ENCODE peak calls at places on chromosomes 13 and 19, in four cellular contexts. D is mucosa of descending colon, U is AG04449, K is cardiac fibroblast. J is an unnamed sample.

GRCh38 chr13:93116809-93117208 is 109.8 kb upstream of the GPC6 start:
- DNase-seq in D (no peak), U (no peak), K (peak), J (no peak)

GRCh38 chr19:18007939-18008673 is at the start of gene ARRDC2:
- DNase-seq in D (peak), U (no peak), K (peak), J (peak)

GRCh38 chr13:99257291-99257690 is 888 bp downstream of the GPR18 start:
- DNase-seq in D (no peak), U (no peak), K (no peak), J (no peak)

GRCh38 chr19:3670796-3671679 is 29.2 kb downstream of the PIP5K1C start:
- DNase-seq in D (peak), U (no peak), K (peak), J (peak)

GRCh38 chr13:49629196-49629938 is 1.1 kb downstream of the ARL11 start:
- DNase-seq in D (no peak), U (no peak), K (no peak), J (no peak)

GRCh38 chr13:25771641-25772478 is 280.0 kb downstream of the SHISA2 start:
- DNase-seq in D (no peak), U (no peak), K (no peak), J (no peak)

GRCh38 chr13:52319876-52320275 is 86.1 kb downstream of the THSD1 start:
- DNase-seq in D (no peak), U (no peak), K (peak), J (no peak)

GRCh38 chr19:46610851-46611770 is 10.0 kb downstream of the CALM3 start:
- DNase-seq in D (no peak), U (no peak), K (no peak), J (no peak)

GRCh38 chr19:13008926-13009787 is 13.9 kb downstream of the NFIX start:
- DNase-seq in D (no peak), U (no peak), K (no peak), J (no peak)

GRCh38 chr13:40488869-40489391 is 177.5 kb downstream of the FOXO1 start:
- DNase-seq in D (no peak), U (no peak), K (no peak), J (no peak)

GRCh38 chr19:17848598-17849292 is 963 bp upstream of the JAK3 start:
- DNase-seq in D (no peak), U (no peak), K (no peak), J (no peak)

GRCh38 chr19:16769385-16769784 is 49.7 kb downstream of the NWD1 start:
- DNase-seq in D (no peak), U (no peak), K (no peak), J (no peak)

GRCh38 chr19:50639121-50640112 is at the start of gene SYT3:
- DNase-seq in D (peak), U (no peak), K (peak), J (peak)

GRCh38 chr13:96091164-96091931 is 1.4 kb downstream of the HS6ST3 start:
- DNase-seq in D (no peak), U (no peak), K (peak), J (no peak)

GRCh38 chr13:110137677-110138008 is 169.3 kb downstream of the COL4A1 start:
- DNase-seq in D (peak), U (no peak), K (no peak), J (no peak)

GRCh38 chr19:23832717-23833327 is 74.1 kb upstream of the ZNF681 start:
- DNase-seq in D (no peak), U (no peak), K (no peak), J (no peak)

GRCh38 chr19:17259118-17259780 is 5.3 kb downstream of the USHBP1 start:
- DNase-seq in D (no peak), U (no peak), K (peak), J (no peak)

GRCh38 chr13:33281951-33282595 is 3.5 kb downstream of the STARD13 start:
- DNase-seq in D (no peak), U (no peak), K (peak), J (no peak)

GRCh38 chr13:48155850-48156249 is 60.9 kb upstream of the MED4 start:
- DNase-seq in D (no peak), U (no peak), K (peak), J (peak)

GRCh38 chr13:40776681-40777165 is 5.7 kb upstream of the MRPS31 start:
- DNase-seq in D (peak), U (no peak), K (peak), J (peak)

GRCh38 chr19:33252418-33252962 is 26.8 kb upstream of the SLC7A10 start:
- DNase-seq in D (no peak), U (no peak), K (no peak), J (no peak)

GRCh38 chr19:17873661-17874422 is 2.1 kb downstream of the SLC5A5 start:
- DNase-seq in D (peak), U (no peak), K (peak), J (no peak)

GRCh38 chr19:5837768-5838364 is 1.6 kb downstream of the FUT6 start:
- DNase-seq in D (no peak), U (no peak), K (no peak), J (no peak)

DNA sequence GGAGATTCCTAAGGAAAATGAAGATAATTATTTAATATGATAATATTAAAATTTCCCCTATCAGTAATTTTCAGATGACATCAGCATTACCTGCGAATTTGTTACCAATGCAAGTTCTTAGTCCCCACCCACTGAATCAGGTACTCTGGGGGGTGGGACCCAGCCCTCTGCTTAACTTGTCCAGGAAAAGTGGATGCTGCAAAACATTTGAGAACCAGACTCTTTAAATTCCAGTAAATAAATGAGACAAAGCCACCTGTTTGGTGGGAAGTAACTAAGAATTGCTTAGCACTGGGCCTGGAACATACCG is 495 bp upstream of the ZNF599 start:
- DNase-seq in D (no peak), U (no peak), K (no peak), J (no peak)
- H3K4me3 ChIP-seq in D (no peak), U (peak), K (peak), J (peak)

GRCh38 chr19:40225440-40226305 is 816 bp downstream of the CCNP start:
- DNase-seq in D (no peak), U (no peak), K (peak), J (peak)
- TF ChIP-seq CTCF in D (no peak), U (no peak), K (peak), J (no peak)

GRCh38 chr13:26995159-26995558 is 176.5 kb downstream of the USP12 start:
- DNase-seq in D (no peak), U (no peak), K (no peak), J (no peak)

GRCh38 chr13:26996965-26997752 is 174.5 kb downstream of the USP12 start:
- DNase-seq in D (no peak), U (no peak), K (peak), J (no peak)

GRCh38 chr13:26992951-26993490 is 178.6 kb downstream of the USP12 start:
- DNase-seq in D (no peak), U (no peak), K (no peak), J (no peak)

GRCh38 chr13:26991508-26992181 is 180.0 kb downstream of the USP12 start:
- DNase-seq in D (no peak), U (no peak), K (no peak), J (no peak)

GRCh38 chr13:26993780-26994179 is 177.8 kb downstream of the USP12 start:
- DNase-seq in D (no peak), U (no peak), K (no peak), J (no peak)
- H3K4me3 ChIP-seq in D (no peak), U (no peak), K (no peak), J (no peak)

DNA sequence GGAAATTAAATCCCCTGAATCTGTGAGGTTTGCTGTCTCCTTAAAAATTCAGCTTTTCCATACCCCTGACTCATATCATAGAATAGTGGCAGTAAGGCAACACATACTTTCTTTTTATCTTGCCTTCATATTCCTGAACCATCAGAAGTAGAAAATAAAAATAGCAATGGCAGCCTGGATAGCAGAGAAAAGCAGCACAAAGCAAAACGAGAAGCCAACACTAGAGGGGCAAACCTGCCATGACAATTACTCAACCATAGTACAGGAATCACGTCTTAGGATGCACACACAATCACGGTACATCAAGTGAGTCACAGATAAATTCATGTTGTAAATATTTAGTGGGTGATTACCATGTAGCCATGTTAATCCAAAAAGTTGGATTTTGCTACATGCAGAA is 343.0 kb downstream of the ITGBL1 start:
- DNase-seq in D (no peak), U (no peak), K (no peak), J (no peak)
- TF ChIP-seq CTCF in D (no peak), U (no peak), K (no peak), J (no peak)

GRCh38 chr19:1748115-1748702 is 5.1 kb upstream of the ONECUT3 start:
- DNase-seq in D (peak), U (no peak), K (no peak), J (no peak)
- H3K4me3 ChIP-seq in D (no peak), U (no peak), K (peak), J (peak)

J was measured in fibroblast of villous mesenchyme.